ENCODE peak calls at places on chromosomes 6 and 20, in eight cellular contexts. One of them, this sample, is unnamed.

GRCh38 chr20:52003415-52003814 is 188.2 kb downstream of the ZFP64 start:
- DNase-seq in fibroblast of mammary gland: no peak
- DNase-seq in GM13976: no peak
- DNase-seq in fibroblast of lung: no peak
- DNase-seq in AG04450: no peak
- DNase-seq in astrocyte of the cerebellum: no peak
- DNase-seq in hepatocyte: no peak
- DNase-seq in adrenal gland: no peak
- DNase-seq in this sample: no peak

GRCh38 chr6:169839493-169839892 is 88.1 kb downstream of the ERMARD start:
- DNase-seq in hepatocyte: no peak
- DNase-seq in GM13976: no peak
- DNase-seq in fibroblast of mammary gland: no peak
- DNase-seq in AG04450: no peak
- DNase-seq in astrocyte of the cerebellum: no peak
- DNase-seq in adrenal gland: no peak
- DNase-seq in fibroblast of lung: no peak
- DNase-seq in this sample: no peak

GRCh38 chr20:3213226-3213625 is 3.9 kb downstream of the ITPA start:
- DNase-seq in AG04450: no peak
- DNase-seq in adrenal gland: no peak
- DNase-seq in astrocyte of the cerebellum: no peak
- DNase-seq in fibroblast of lung: no peak
- DNase-seq in fibroblast of mammary gland: no peak
- DNase-seq in hepatocyte: no peak
- DNase-seq in GM13976: no peak
- DNase-seq in this sample: no peak

GRCh38 chr6:4964675-4965336 is 39.0 kb downstream of the RPP40 start:
- DNase-seq in fibroblast of mammary gland: no peak
- DNase-seq in AG04450: no peak
- DNase-seq in GM13976: no peak
- DNase-seq in adrenal gland: no peak
- DNase-seq in hepatocyte: no peak
- DNase-seq in astrocyte of the cerebellum: no peak
- DNase-seq in fibroblast of lung: no peak
- DNase-seq in this sample: no peak

GRCh38 chr20:63978319-63979220 is 872 bp downstream of the SAMD10 start:
- DNase-seq in adrenal gland: peak
- DNase-seq in GM13976: peak
- DNase-seq in AG04450: no peak
- DNase-seq in hepatocyte: peak
- DNase-seq in fibroblast of mammary gland: no peak
- DNase-seq in astrocyte of the cerebellum: no peak
- DNase-seq in fibroblast of lung: no peak
- DNase-seq in this sample: peak

GRCh38 chr6:50145125-50145524 is 95.4 kb upstream of the DEFB112 start:
- DNase-seq in hepatocyte: no peak
- DNase-seq in fibroblast of lung: peak
- DNase-seq in fibroblast of mammary gland: peak
- DNase-seq in adrenal gland: no peak
- DNase-seq in astrocyte of the cerebellum: no peak
- DNase-seq in AG04450: no peak
- DNase-seq in GM13976: no peak
- DNase-seq in this sample: no peak

GRCh38 chr6:39357998-39358686 is 35.6 kb upstream of the KCNK16 start:
- DNase-seq in AG04450: peak
- DNase-seq in fibroblast of lung: peak
- DNase-seq in adrenal gland: peak
- DNase-seq in fibroblast of mammary gland: peak
- DNase-seq in GM13976: no peak
- DNase-seq in hepatocyte: peak
- DNase-seq in astrocyte of the cerebellum: peak
- DNase-seq in this sample: no peak

GRCh38 chr6:166156942-166157341 is 10.7 kb downstream of the TBXT start:
- DNase-seq in fibroblast of mammary gland: peak
- DNase-seq in fibroblast of lung: no peak
- DNase-seq in adrenal gland: no peak
- DNase-seq in AG04450: no peak
- DNase-seq in GM13976: no peak
- DNase-seq in hepatocyte: peak
- DNase-seq in astrocyte of the cerebellum: no peak
- DNase-seq in this sample: no peak

GRCh38 chr6:43070028-43070632 is 6.0 kb upstream of the PTK7 start:
- DNase-seq in hepatocyte: peak
- DNase-seq in fibroblast of mammary gland: peak
- DNase-seq in fibroblast of lung: peak
- DNase-seq in AG04450: no peak
- DNase-seq in astrocyte of the cerebellum: no peak
- DNase-seq in adrenal gland: no peak
- DNase-seq in GM13976: peak
- DNase-seq in this sample: no peak

GRCh38 chr6:90502381-90502780 is 84.5 kb downstream of the MAP3K7 start:
- DNase-seq in astrocyte of the cerebellum: no peak
- DNase-seq in hepatocyte: no peak
- DNase-seq in GM13976: no peak
- DNase-seq in AG04450: no peak
- DNase-seq in fibroblast of lung: no peak
- DNase-seq in adrenal gland: no peak
- DNase-seq in fibroblast of mammary gland: no peak
- DNase-seq in this sample: no peak

GRCh38 chr6:137496909-137497721 is 2.9 kb upstream of the OLIG3 start:
- DNase-seq in GM13976: peak
- DNase-seq in hepatocyte: no peak
- DNase-seq in fibroblast of mammary gland: no peak
- DNase-seq in astrocyte of the cerebellum: no peak
- DNase-seq in AG04450: no peak
- DNase-seq in adrenal gland: no peak
- DNase-seq in fibroblast of lung: no peak
- DNase-seq in this sample: no peak

GRCh38 chr20:873875-874607 is 40.5 kb downstream of the FAM110A start:
- DNase-seq in adrenal gland: no peak
- DNase-seq in fibroblast of mammary gland: no peak
- DNase-seq in GM13976: no peak
- DNase-seq in astrocyte of the cerebellum: no peak
- DNase-seq in AG04450: no peak
- DNase-seq in hepatocyte: no peak
- DNase-seq in fibroblast of lung: no peak
- DNase-seq in this sample: no peak

GRCh38 chr6:1387632-1388031 is 1.7 kb upstream of the FOXF2 start:
- DNase-seq in fibroblast of lung: peak
- DNase-seq in astrocyte of the cerebellum: no peak
- DNase-seq in AG04450: no peak
- DNase-seq in hepatocyte: no peak
- DNase-seq in adrenal gland: no peak
- DNase-seq in GM13976: peak
- DNase-seq in fibroblast of mammary gland: no peak
- DNase-seq in this sample: no peak

GRCh38 chr6:140567469-140567868 is 1193.0 kb upstream of the CITED2 start:
- DNase-seq in adrenal gland: no peak
- DNase-seq in AG04450: no peak
- DNase-seq in hepatocyte: no peak
- DNase-seq in fibroblast of lung: no peak
- DNase-seq in GM13976: no peak
- DNase-seq in astrocyte of the cerebellum: no peak
- DNase-seq in fibroblast of mammary gland: peak
- DNase-seq in this sample: no peak
- TF ChIP-seq CTCF in adrenal gland: no peak
- TF ChIP-seq CTCF in AG04450: no peak
- TF ChIP-seq CTCF in hepatocyte: no peak
- TF ChIP-seq CTCF in fibroblast of lung: no peak
- TF ChIP-seq CTCF in GM13976: no peak
- TF ChIP-seq CTCF in astrocyte of the cerebellum: no peak
- TF ChIP-seq CTCF in fibroblast of mammary gland: no peak
- TF ChIP-seq CTCF in this sample: no peak

DNA sequence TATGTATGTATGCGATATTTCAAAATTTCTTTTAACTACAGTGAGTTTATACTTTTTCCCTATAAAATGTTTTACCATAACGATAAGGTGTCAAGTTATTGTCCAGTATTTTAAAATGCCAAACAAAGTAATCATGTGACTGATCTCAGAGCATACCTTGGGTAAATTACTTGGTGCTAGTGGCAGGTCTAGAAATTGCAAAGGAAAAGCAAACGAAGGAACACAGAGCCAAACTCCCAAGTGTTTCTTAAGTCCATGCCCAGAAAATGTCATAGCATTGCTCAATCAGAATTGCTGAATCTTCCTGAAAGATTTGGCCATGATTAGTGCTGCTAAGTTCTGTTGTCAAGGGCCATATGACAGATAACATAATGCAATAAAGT is 77.5 kb downstream of the CAP2 start:
- DNase-seq in fibroblast of mammary gland: peak
- DNase-seq in adrenal gland: no peak
- DNase-seq in AG04450: peak
- DNase-seq in hepatocyte: peak
- DNase-seq in fibroblast of lung: peak
- DNase-seq in astrocyte of the cerebellum: no peak
- DNase-seq in GM13976: no peak
- DNase-seq in this sample: no peak
- TF ChIP-seq CTCF in fibroblast of mammary gland: no peak
- TF ChIP-seq CTCF in adrenal gland: peak
- TF ChIP-seq CTCF in AG04450: no peak
- TF ChIP-seq CTCF in hepatocyte: no peak
- TF ChIP-seq CTCF in fibroblast of lung: peak
- TF ChIP-seq CTCF in astrocyte of the cerebellum: no peak
- TF ChIP-seq CTCF in GM13976: no peak
- TF ChIP-seq CTCF in this sample: no peak

GRCh38 chr6:168711049-168711640 is 270.2 kb downstream of the SMOC2 start:
- DNase-seq in fibroblast of mammary gland: peak
- DNase-seq in fibroblast of lung: no peak
- DNase-seq in GM13976: no peak
- DNase-seq in astrocyte of the cerebellum: no peak
- DNase-seq in AG04450: no peak
- DNase-seq in hepatocyte: peak
- DNase-seq in adrenal gland: no peak
- DNase-seq in this sample: no peak
- TF ChIP-seq CTCF in fibroblast of mammary gland: peak
- TF ChIP-seq CTCF in fibroblast of lung: peak
- TF ChIP-seq CTCF in GM13976: no peak
- TF ChIP-seq CTCF in astrocyte of the cerebellum: peak
- TF ChIP-seq CTCF in AG04450: no peak
- TF ChIP-seq CTCF in hepatocyte: peak
- TF ChIP-seq CTCF in adrenal gland: peak
- TF ChIP-seq CTCF in this sample: no peak

GRCh38 chr20:14336667-14337066 is 745 bp downstream of the FLRT3 start:
- DNase-seq in GM13976: no peak
- DNase-seq in fibroblast of mammary gland: peak
- DNase-seq in adrenal gland: no peak
- DNase-seq in AG04450: no peak
- DNase-seq in hepatocyte: peak
- DNase-seq in fibroblast of lung: peak
- DNase-seq in astrocyte of the cerebellum: no peak
- DNase-seq in this sample: no peak

GRCh38 chr20:14332796-14333345 is 4.5 kb downstream of the FLRT3 start:
- DNase-seq in GM13976: no peak
- DNase-seq in hepatocyte: peak
- DNase-seq in AG04450: no peak
- DNase-seq in astrocyte of the cerebellum: no peak
- DNase-seq in adrenal gland: no peak
- DNase-seq in fibroblast of mammary gland: no peak
- DNase-seq in fibroblast of lung: no peak
- DNase-seq in this sample: no peak

GRCh38 chr20:14333734-14334133 is 3.7 kb downstream of the FLRT3 start:
- DNase-seq in adrenal gland: no peak
- DNase-seq in GM13976: no peak
- DNase-seq in fibroblast of mammary gland: no peak
- DNase-seq in AG04450: no peak
- DNase-seq in astrocyte of the cerebellum: no peak
- DNase-seq in fibroblast of lung: no peak
- DNase-seq in hepatocyte: no peak
- DNase-seq in this sample: no peak

GRCh38 chr20:14335122-14335521 is 2.3 kb downstream of the FLRT3 start:
- DNase-seq in fibroblast of mammary gland: no peak
- DNase-seq in GM13976: no peak
- DNase-seq in astrocyte of the cerebellum: no peak
- DNase-seq in AG04450: no peak
- DNase-seq in fibroblast of lung: no peak
- DNase-seq in hepatocyte: no peak
- DNase-seq in adrenal gland: no peak
- DNase-seq in this sample: no peak

GRCh38 chr20:14334306-14334930 is 3.0 kb downstream of the FLRT3 start:
- DNase-seq in adrenal gland: no peak
- DNase-seq in hepatocyte: peak
- DNase-seq in AG04450: peak
- DNase-seq in fibroblast of lung: peak
- DNase-seq in GM13976: no peak
- DNase-seq in fibroblast of mammary gland: peak
- DNase-seq in astrocyte of the cerebellum: peak
- DNase-seq in this sample: no peak
- TF ChIP-seq CTCF in adrenal gland: peak
- TF ChIP-seq CTCF in hepatocyte: peak
- TF ChIP-seq CTCF in AG04450: peak
- TF ChIP-seq CTCF in fibroblast of lung: peak
- TF ChIP-seq CTCF in GM13976: no peak
- TF ChIP-seq CTCF in fibroblast of mammary gland: peak
- TF ChIP-seq CTCF in astrocyte of the cerebellum: peak
- TF ChIP-seq CTCF in this sample: no peak

DNA sequence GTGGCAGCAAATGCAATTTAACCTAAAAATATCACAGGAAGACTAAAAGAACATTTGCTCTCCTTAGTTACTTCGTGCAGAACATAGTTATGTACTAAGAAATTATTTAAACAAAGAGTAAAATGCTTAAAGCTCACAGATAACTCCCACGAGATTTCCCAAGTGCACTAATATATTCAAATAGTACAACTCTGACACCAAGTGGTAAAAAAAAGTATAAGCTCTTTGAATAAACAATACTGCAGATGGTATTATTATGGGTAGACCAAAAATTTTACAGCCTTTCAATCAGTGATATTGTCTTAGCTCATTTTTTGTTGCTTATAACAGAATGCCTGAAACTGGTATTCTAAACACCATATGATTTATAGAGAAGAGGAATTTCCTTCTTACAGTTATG is 52.8 kb upstream of the FILIP1 start:
- DNase-seq in GM13976: peak
- DNase-seq in fibroblast of lung: peak
- DNase-seq in astrocyte of the cerebellum: peak
- DNase-seq in fibroblast of mammary gland: peak
- DNase-seq in hepatocyte: no peak
- DNase-seq in AG04450: no peak
- DNase-seq in adrenal gland: no peak
- DNase-seq in this sample: no peak
- TF ChIP-seq CTCF in GM13976: no peak
- TF ChIP-seq CTCF in fibroblast of lung: peak
- TF ChIP-seq CTCF in astrocyte of the cerebellum: no peak
- TF ChIP-seq CTCF in fibroblast of mammary gland: peak
- TF ChIP-seq CTCF in hepatocyte: peak
- TF ChIP-seq CTCF in AG04450: peak
- TF ChIP-seq CTCF in adrenal gland: no peak
- TF ChIP-seq CTCF in this sample: no peak

This sample was measured in activated B cell treated with CpG ODN at 0.5 μM for 24 hours.